ENCODE peak calls at places on chromosomes 12 and 14, in six cellular contexts. S is adipocyte; Y is GM23338; N is WERI-Rb-1; E is AG10803; F is stimulated activated CD8-positive, alpha-beta memory T cell treated with anti-CD3 and anti-CD28 coated beads, Interleukin-7, amount 100 ng/mL, for 1 hour. R is an unnamed sample.
A peak's percentile ranks its signal among the peaks of the same experiment; 100 is the strongest.

GRCh38 chr12:53452159-53453077 is 516 bp downstream of the PCBP2 start:
- DNase-seq in S (peak; percentile 94), Y (peak; percentile 86), N (peak; percentile 93), E (peak; percentile 86), F (peak; percentile 67), R (no peak)

GRCh38 chr12:103824845-103825244 is 16.2 kb downstream of the NT5DC3 start:
- DNase-seq in S (no peak), Y (no peak), N (no peak), E (no peak), F (no peak), R (no peak)

GRCh38 chr14:67133595-67134441 is 55.4 kb upstream of the GARIN2 start:
- DNase-seq in S (peak; percentile 7), Y (peak; percentile 24), N (no peak), E (no peak), F (no peak), R (no peak)

GRCh38 chr12:27015730-27016076 is 1.5 kb upstream of the TM7SF3 start:
- DNase-seq in S (peak; percentile 80), Y (peak; percentile 52), N (no peak), E (peak; percentile 47), F (no peak), R (no peak)

GRCh38 chr14:67850066-67850830 is 30.7 kb downstream of the RAD51B start:
- DNase-seq in S (no peak), Y (no peak), N (no peak), E (no peak), F (no peak), R (no peak)

GRCh38 chr14:70073924-70074566 is 114.7 kb downstream of the SLC8A3 start:
- DNase-seq in S (peak; percentile 45), Y (peak; percentile 90), N (peak; percentile 74), E (peak; percentile 54), F (no peak), R (peak; percentile 19)

GRCh38 chr14:66038214-66038977 is 447.8 kb upstream of the CCDC196 start:
- DNase-seq in S (peak; percentile 38), Y (peak; percentile 5), N (no peak), E (peak; percentile 83), F (no peak), R (no peak)

GRCh38 chr14:61555056-61555838 is 140.1 kb upstream of the HIF1A start:
- DNase-seq in S (no peak), Y (no peak), N (no peak), E (peak; percentile 91), F (no peak), R (no peak)

GRCh38 chr14:69673578-69674305 is 62.3 kb downstream of the SUSD6 start:
- DNase-seq in S (no peak), Y (peak; percentile 38), N (no peak), E (no peak), F (no peak), R (no peak)

R was measured in HS-5.